ENCODE peak calls at places on chromosome 10, in ten cellular contexts. U, S, M, X, N, V, A, I, H and R are unnamed samples.

GRCh38 chr10:98340946-98341345 is 73.0 kb upstream of the LOXL4 start:
- DNase-seq in N (peak; percentile 14), A (no peak), M (no peak), H (no peak), U (no peak), S (no peak), I (peak; percentile 23), X (no peak), V (no peak), R (no peak)

GRCh38 chr10:69037489-69037888 is 48.9 kb downstream of the KIFBP start:
- DNase-seq in I (no peak), N (no peak), X (no peak), H (no peak), V (no peak), M (no peak), S (no peak), U (no peak), A (no peak), R (no peak)

GRCh38 chr10:35614312-35614711 is 9.2 kb downstream of the GJD4 start:
- DNase-seq in X (no peak), M (no peak), V (no peak), H (no peak), A (no peak), U (no peak), N (no peak), S (no peak), I (no peak), R (no peak)

GRCh38 chr10:32150532-32151101 is 94.4 kb upstream of the KIF5B start:
- DNase-seq in A (no peak), U (no peak), X (no peak), S (peak; percentile 22), V (no peak), H (no peak), M (no peak), N (no peak), I (peak; percentile 18), R (no peak)

GRCh38 chr10:117543245-117543998 is 876 bp downstream of the EMX2 start:
- DNase-seq in V (no peak), A (no peak), N (no peak), X (no peak), U (no peak), S (no peak), I (no peak), H (no peak), M (no peak), R (no peak)

GRCh38 chr10:71429304-71429703 is 32.6 kb downstream of the CDH23 start:
- DNase-seq in I (no peak), A (no peak), V (no peak), H (no peak), N (no peak), M (no peak), S (no peak), X (no peak), U (no peak), R (no peak)

GRCh38 chr10:125799446-125799845 is 23.6 kb downstream of the UROS start:
- DNase-seq in X (no peak), U (no peak), S (no peak), A (no peak), V (no peak), H (no peak), I (no peak), N (no peak), M (no peak), R (no peak)

GRCh38 chr10:86385806-86386205 is 19.2 kb upstream of the GRID1 start:
- DNase-seq in N (no peak), S (no peak), U (no peak), A (no peak), V (no peak), H (no peak), M (no peak), I (no peak), X (no peak), R (no peak)

GRCh38 chr10:109821672-109822071 is 101.6 kb downstream of the XPNPEP1 start:
- DNase-seq in N (no peak), X (no peak), A (no peak), V (no peak), M (no peak), U (no peak), H (no peak), I (no peak), S (no peak), R (no peak)

GRCh38 chr10:76769161-76769560 is 868.4 kb downstream of the KCNMA1 start:
- DNase-seq in A (no peak), N (no peak), M (no peak), V (no peak), H (no peak), X (no peak), I (no peak), U (no peak), S (no peak), R (no peak)

GRCh38 chr10:109933984-109934565 is 10.8 kb upstream of the XPNPEP1 start:
- DNase-seq in S (peak; percentile 69), M (peak; percentile 4), H (no peak), V (no peak), U (no peak), I (no peak), N (no peak), A (peak; percentile 9), X (no peak), R (no peak)

GRCh38 chr10:5614081-5614721 is 52.2 kb downstream of the ASB13 start:
- DNase-seq in V (no peak), A (no peak), M (no peak), I (no peak), S (no peak), X (no peak), H (no peak), N (no peak), U (no peak), R (no peak)

GRCh38 chr10:90051053-90051452 is 349.7 kb downstream of the KIF20B start:
- DNase-seq in I (peak; percentile 3), X (no peak), V (peak; percentile 81), H (no peak), M (peak; percentile 13), S (no peak), U (no peak), N (no peak), A (no peak), R (no peak)

GRCh38 chr10:79444243-79445119 is 943 bp downstream of the ZCCHC24 start:
- DNase-seq in I (peak; percentile 51), H (peak; percentile 69), A (peak; percentile 5), M (peak; percentile 16), N (peak; percentile 70), U (peak; percentile 7), V (peak; percentile 31), X (peak; percentile 63), S (peak; percentile 55), R (peak; percentile 0)

GRCh38 chr10:62640386-62640785 is 164.1 kb upstream of the ADO start:
- DNase-seq in M (no peak), I (no peak), V (no peak), U (no peak), N (no peak), A (no peak), H (no peak), X (no peak), S (no peak), R (no peak)

GRCh38 chr10:71128311-71129010 is 83.9 kb upstream of the UNC5B start:
- DNase-seq in S (no peak), V (no peak), I (no peak), H (peak; percentile 61), M (no peak), U (no peak), N (no peak), A (no peak), X (no peak), R (no peak)